ENCODE peak calls at places on chromosomes 3 and 15, in ten cellular contexts. V is non-pigmented ciliary epithelial cell; F is NCI-H510A; L is H54; G is activated CD4-positive, alpha-beta T cell treated with anti-CD3 and anti-CD28 coated beads, Interleukin-2, amount 10 ng/mL, durations not matched to agents 7 days and 5 days; S is ovary; N is Right ventricle myocardium superior; B is activated T-helper 1 cell treated with anti-CD3 and anti-CD28 coated beads, Interleukin-2, amount 50 U/mL, for 16 hours; K is stimulated activated CD4-positive, alpha-beta T cell treated with anti-CD3 and anti-CD28 coated beads, Interleukin-12 subunit alpha, Interleukin-12 subunit beta, amount 100 ng/mL, for 4 hours; C is OCI-LY7. Z is an unnamed sample.

GRCh38 chr3:134087046-134087974 is 57.6 kb upstream of the SLCO2A1 start:
- DNase-seq in V (no peak), F (no peak), L (no peak), G (no peak), S (no peak), N (no peak), B (no peak), K (no peak), C (no peak), Z (no peak)

GRCh38 chr3:155835341-155836071 is 18.7 kb downstream of the SLC33A1 start:
- DNase-seq in V (no peak), F (no peak), L (no peak), G (no peak), S (no peak), N (no peak), B (no peak), K (no peak), C (no peak), Z (no peak)

GRCh38 chr3:127403795-127404194 is 115.9 kb upstream of the PRR20G start:
- DNase-seq in V (no peak), F (no peak), L (no peak), G (no peak), S (no peak), N (no peak), B (no peak), K (no peak), C (no peak), Z (no peak)

GRCh38 chr15:92059036-92059970 is 205.8 kb downstream of the SLCO3A1 start:
- DNase-seq in V (no peak), F (no peak), L (no peak), G (no peak), S (no peak), N (peak), B (no peak), K (no peak), C (no peak), Z (no peak)

GRCh38 chr3:31680072-31680870 is 147.5 kb downstream of the STT3B start:
- DNase-seq in V (no peak), F (peak), L (no peak), G (no peak), S (no peak), N (no peak), B (no peak), K (no peak), C (no peak), Z (no peak)

GRCh38 chr3:13092621-13093339 is 19.6 kb upstream of the IQSEC1 start:
- DNase-seq in V (no peak), F (no peak), L (no peak), G (no peak), S (peak), N (peak), B (no peak), K (no peak), C (no peak), Z (no peak)

GRCh38 chr3:3110749-3111361 is 681 bp upstream of the IL5RA start:
- DNase-seq in V (no peak), F (no peak), L (no peak), G (no peak), S (no peak), N (no peak), B (no peak), K (no peak), C (no peak), Z (no peak)

GRCh38 chr3:129756871-129757270 is 136.6 kb downstream of the TMCC1 start:
- DNase-seq in V (no peak), F (no peak), L (no peak), G (no peak), S (no peak), N (no peak), B (no peak), K (no peak), C (no peak), Z (no peak)

GRCh38 chr3:45567730-45568172 is 26.8 kb upstream of the LIMD1 start:
- DNase-seq in V (no peak), F (no peak), L (no peak), G (peak), S (no peak), N (no peak), B (no peak), K (no peak), C (peak), Z (peak)

GRCh38 chr15:42691308-42691707 is 45.6 kb downstream of the CDAN1 start:
- DNase-seq in V (no peak), F (no peak), L (no peak), G (no peak), S (no peak), N (no peak), B (no peak), K (no peak), C (no peak), Z (no peak)

GRCh38 chr3:16183601-16184270 is 9.3 kb downstream of the GALNT15 start:
- DNase-seq in V (peak), F (no peak), L (peak), G (no peak), S (peak), N (no peak), B (no peak), K (no peak), C (no peak), Z (no peak)

GRCh38 chr3:107001635-107002034 is 375.6 kb upstream of the CCDC54 start:
- DNase-seq in V (no peak), F (no peak), L (no peak), G (no peak), S (no peak), N (no peak), B (no peak), K (no peak), C (no peak), Z (no peak)

GRCh38 chr15:39747326-39747725 is 35.3 kb downstream of the FSIP1 start:
- DNase-seq in V (peak), F (no peak), L (no peak), G (no peak), S (no peak), N (no peak), B (no peak), K (no peak), C (no peak), Z (no peak)

GRCh38 chr3:106839576-106840280 is 537.5 kb upstream of the CCDC54 start:
- DNase-seq in V (no peak), F (no peak), L (no peak), G (no peak), S (no peak), N (no peak), B (no peak), K (no peak), C (no peak), Z (no peak)

GRCh38 chr15:62495670-62496328 is 330.7 kb upstream of the C2CD4B start:
- DNase-seq in V (peak), F (no peak), L (peak), G (no peak), S (peak), N (no peak), B (no peak), K (no peak), C (no peak), Z (no peak)

GRCh38 chr3:126846316-126846715 is 136.6 kb upstream of the PLXNA1 start:
- DNase-seq in V (no peak), F (no peak), L (no peak), G (no peak), S (no peak), N (no peak), B (no peak), K (no peak), C (no peak), Z (no peak)

GRCh38 chr15:45111390-45112142 is 2.4 kb downstream of the DUOX2 start:
- DNase-seq in V (no peak), F (no peak), L (no peak), G (no peak), S (no peak), N (no peak), B (no peak), K (no peak), C (no peak), Z (no peak)

GRCh38 chr3:31802981-31803380 is 178.1 kb downstream of the OSBPL10 start:
- DNase-seq in V (no peak), F (no peak), L (no peak), G (no peak), S (no peak), N (no peak), B (no peak), K (no peak), C (no peak), Z (no peak)

GRCh38 chr3:106337116-106337515 is 468.3 kb upstream of the CBLB start:
- DNase-seq in V (no peak), F (no peak), L (no peak), G (no peak), S (no peak), N (no peak), B (no peak), K (no peak), C (no peak), Z (no peak)

GRCh38 chr3:77620009-77620408 is 580.1 kb downstream of the ROBO2 start:
- DNase-seq in V (peak), F (no peak), L (no peak), G (no peak), S (no peak), N (no peak), B (no peak), K (no peak), C (no peak), Z (no peak)

GRCh38 chr3:17176757-17177156 is 292.0 kb downstream of the PLCL2 start:
- DNase-seq in V (no peak), F (no peak), L (no peak), G (no peak), S (no peak), N (no peak), B (no peak), K (no peak), C (no peak), Z (no peak)

GRCh38 chr3:185270262-185270955 is 16.6 kb upstream of the EHHADH start:
- DNase-seq in V (no peak), F (no peak), L (no peak), G (no peak), S (no peak), N (no peak), B (no peak), K (no peak), C (no peak), Z (peak)

GRCh38 chr15:41465822-41466421 is 27.8 kb upstream of the ITPKA start:
- DNase-seq in V (peak), F (no peak), L (no peak), G (peak), S (no peak), N (no peak), B (no peak), K (no peak), C (peak), Z (peak)

GRCh38 chr15:98789020-98789419 is 140.7 kb downstream of the IGF1R start:
- DNase-seq in V (no peak), F (no peak), L (no peak), G (no peak), S (no peak), N (no peak), B (no peak), K (no peak), C (no peak), Z (no peak)

GRCh38 chr3:10594915-10595314 is 89.5 kb upstream of the ATP2B2 start:
- DNase-seq in V (peak), F (no peak), L (peak), G (peak), S (no peak), N (no peak), B (no peak), K (peak), C (peak), Z (peak)

GRCh38 chr3:126131881-126132750 is 48.2 kb upstream of the SLC41A3 start:
- DNase-seq in V (no peak), F (no peak), L (no peak), G (no peak), S (peak), N (peak), B (no peak), K (no peak), C (no peak), Z (no peak)

GRCh38 chr3:68089572-68089991 is 435.2 kb upstream of the SUCLG2 start:
- DNase-seq in V (peak), F (no peak), L (no peak), G (no peak), S (no peak), N (no peak), B (no peak), K (no peak), C (no peak), Z (no peak)

GRCh38 chr3:49673131-49673714 is 928 bp upstream of the APEH start:
- DNase-seq in V (no peak), F (no peak), L (no peak), G (no peak), S (no peak), N (no peak), B (no peak), K (no peak), C (peak), Z (peak)

GRCh38 chr3:171186383-171186782 is 159.9 kb upstream of the SLC2A2 start:
- DNase-seq in V (no peak), F (no peak), L (no peak), G (no peak), S (no peak), N (no peak), B (no peak), K (no peak), C (no peak), Z (no peak)

GRCh38 chr3:74607803-74608202 is 6.7 kb downstream of the CNTN3 start:
- DNase-seq in V (no peak), F (no peak), L (no peak), G (no peak), S (no peak), N (no peak), B (no peak), K (no peak), C (no peak), Z (no peak)

GRCh38 chr3:62139957-62140356 is 233.4 kb downstream of the FEZF2 start:
- DNase-seq in V (peak), F (no peak), L (no peak), G (no peak), S (no peak), N (no peak), B (no peak), K (no peak), C (no peak), Z (no peak)

GRCh38 chr3:134311265-134311664 is 60.6 kb upstream of the RYK start:
- DNase-seq in V (no peak), F (no peak), L (no peak), G (no peak), S (no peak), N (no peak), B (no peak), K (no peak), C (no peak), Z (no peak)

GRCh38 chr15:89333959-89334509 is 590 bp downstream of the POLG start:
- DNase-seq in V (no peak), F (no peak), L (no peak), G (no peak), S (no peak), N (no peak), B (no peak), K (no peak), C (no peak), Z (no peak)

GRCh38 chr15:74383695-74384565 is 16.5 kb upstream of the CYP11A1 start:
- DNase-seq in V (no peak), F (no peak), L (no peak), G (peak), S (peak), N (no peak), B (peak), K (peak), C (peak), Z (peak)

GRCh38 chr3:38003371-38003816 is 12.8 kb downstream of the VILL start:
- DNase-seq in V (no peak), F (no peak), L (peak), G (peak), S (peak), N (peak), B (peak), K (peak), C (peak), Z (no peak)

GRCh38 chr3:25113891-25114290 is 314.2 kb upstream of the RARB start:
- DNase-seq in V (no peak), F (no peak), L (no peak), G (no peak), S (no peak), N (no peak), B (no peak), K (no peak), C (no peak), Z (no peak)